ENCODE peak calls at places on chromosomes 7 and 10, in six cellular contexts. G is stimulated activated naive CD8-positive, alpha-beta T cell treated with anti-CD3 and anti-CD28 coated beads, Interleukin-15, amount 100 ng/mL, for 72 hours; R is astrocyte of the cerebellum; K is NB4; Y is WERI-Rb-1; Q is epithelial cell of esophagus. N is an unnamed sample.

GRCh38 chr10:94777886-94778458 is 15.5 kb downstream of the CYP2C19 start:
- DNase-seq in K (no peak), G (no peak), Y (no peak), R (no peak), Q (no peak), N (no peak)

GRCh38 chr7:159022238-159022993 is 122.3 kb downstream of the VIPR2 start:
- DNase-seq in Y (no peak), Q (no peak), G (no peak), K (peak), R (no peak), N (no peak)

GRCh38 chr10:71921319-71922027 is 42.7 kb upstream of the CHST3 start:
- DNase-seq in G (no peak), Y (peak), K (no peak), R (no peak), Q (no peak), N (peak)

GRCh38 chr10:106863549-106863948 is 301.0 kb downstream of the SORCS1 start:
- DNase-seq in G (no peak), R (no peak), Y (peak), K (peak), Q (no peak), N (no peak)

GRCh38 chr10:63275094-63275493 is 142.0 kb downstream of the NRBF2 start:
- DNase-seq in R (no peak), Y (no peak), G (no peak), Q (no peak), K (no peak), N (no peak)

GRCh38 chr7:25624001-25624400 is 395.7 kb upstream of the NPVF start:
- DNase-seq in K (no peak), G (no peak), Q (peak), Y (no peak), R (no peak), N (peak)

GRCh38 chr7:15490261-15490660 is 71.6 kb downstream of the AGMO start:
- DNase-seq in R (no peak), Y (no peak), G (no peak), K (no peak), Q (no peak), N (no peak)

GRCh38 chr7:11702938-11703337 is 129.1 kb downstream of the THSD7A start:
- DNase-seq in K (no peak), Q (no peak), G (no peak), Y (no peak), R (no peak), N (no peak)

GRCh38 chr7:124489925-124490324 is 275.7 kb downstream of the GPR37 start:
- DNase-seq in K (no peak), R (no peak), G (no peak), Y (no peak), Q (no peak), N (no peak)